ENCODE peak calls at places on chromosomes 6 and 20, in seven cellular contexts. One of them, this sample, is unnamed.

GRCh38 chr20:50271674-50272412 is 81.2 kb downstream of the CEBPB start:
- DNase-seq in cerebellum: no peak
- DNase-seq in prostate gland: no peak
- DNase-seq in foreskin melanocyte: no peak
- DNase-seq in NCI-H1105 treated with DMSO at 0.1 percent for 48 hours: no peak
- DNase-seq in heart left ventricle: peak; percentile 60
- DNase-seq in activated T-helper 1 cell treated with anti-CD3 and anti-CD28 coated beads, Interleukin-2, amount 50 U/mL, for 16 hours: no peak
- DNase-seq in this sample: peak; percentile 78

GRCh38 chr6:41306187-41306854 is 19.8 kb upstream of the TREM1 start:
- DNase-seq in cerebellum: peak; percentile 41
- DNase-seq in prostate gland: peak; percentile 61
- DNase-seq in foreskin melanocyte: no peak
- DNase-seq in NCI-H1105 treated with DMSO at 0.1 percent for 48 hours: peak; percentile 60
- DNase-seq in heart left ventricle: no peak
- DNase-seq in activated T-helper 1 cell treated with anti-CD3 and anti-CD28 coated beads, Interleukin-2, amount 50 U/mL, for 16 hours: no peak
- DNase-seq in this sample: peak; percentile 3

GRCh38 chr6:156889469-156889868 is 112.3 kb downstream of the ARID1B start:
- DNase-seq in cerebellum: no peak
- DNase-seq in prostate gland: no peak
- DNase-seq in foreskin melanocyte: no peak
- DNase-seq in NCI-H1105 treated with DMSO at 0.1 percent for 48 hours: peak; percentile 84
- DNase-seq in heart left ventricle: no peak
- DNase-seq in activated T-helper 1 cell treated with anti-CD3 and anti-CD28 coated beads, Interleukin-2, amount 50 U/mL, for 16 hours: no peak
- DNase-seq in this sample: no peak

GRCh38 chr20:45138451-45139300 is 14.4 kb upstream of the WFDC12 start:
- DNase-seq in cerebellum: no peak
- DNase-seq in prostate gland: no peak
- DNase-seq in foreskin melanocyte: peak; percentile 14
- DNase-seq in NCI-H1105 treated with DMSO at 0.1 percent for 48 hours: peak; percentile 25
- DNase-seq in heart left ventricle: peak; percentile 33
- DNase-seq in activated T-helper 1 cell treated with anti-CD3 and anti-CD28 coated beads, Interleukin-2, amount 50 U/mL, for 16 hours: no peak
- DNase-seq in this sample: peak; percentile 69

GRCh38 chr6:125836466-125836865 is 45.7 kb downstream of the NCOA7 start:
- DNase-seq in cerebellum: no peak
- DNase-seq in prostate gland: no peak
- DNase-seq in foreskin melanocyte: no peak
- DNase-seq in NCI-H1105 treated with DMSO at 0.1 percent for 48 hours: no peak
- DNase-seq in heart left ventricle: no peak
- DNase-seq in activated T-helper 1 cell treated with anti-CD3 and anti-CD28 coated beads, Interleukin-2, amount 50 U/mL, for 16 hours: no peak
- DNase-seq in this sample: no peak

GRCh38 chr6:44668391-44668930 is 281.0 kb downstream of the CDC5L start:
- DNase-seq in cerebellum: no peak
- DNase-seq in prostate gland: no peak
- DNase-seq in foreskin melanocyte: no peak
- DNase-seq in NCI-H1105 treated with DMSO at 0.1 percent for 48 hours: no peak
- DNase-seq in heart left ventricle: no peak
- DNase-seq in activated T-helper 1 cell treated with anti-CD3 and anti-CD28 coated beads, Interleukin-2, amount 50 U/mL, for 16 hours: no peak
- DNase-seq in this sample: no peak

GRCh38 chr6:79824231-79824630 is 123.1 kb downstream of the ELOVL4 start:
- DNase-seq in cerebellum: no peak
- DNase-seq in prostate gland: no peak
- DNase-seq in foreskin melanocyte: no peak
- DNase-seq in NCI-H1105 treated with DMSO at 0.1 percent for 48 hours: no peak
- DNase-seq in heart left ventricle: no peak
- DNase-seq in activated T-helper 1 cell treated with anti-CD3 and anti-CD28 coated beads, Interleukin-2, amount 50 U/mL, for 16 hours: no peak
- DNase-seq in this sample: no peak

GRCh38 chr6:167005350-167006159 is 6.4 kb downstream of the CEP43 start:
- DNase-seq in cerebellum: peak; percentile 36
- DNase-seq in prostate gland: no peak
- DNase-seq in foreskin melanocyte: no peak
- DNase-seq in NCI-H1105 treated with DMSO at 0.1 percent for 48 hours: peak; percentile 18
- DNase-seq in heart left ventricle: peak; percentile 58
- DNase-seq in activated T-helper 1 cell treated with anti-CD3 and anti-CD28 coated beads, Interleukin-2, amount 50 U/mL, for 16 hours: no peak
- DNase-seq in this sample: no peak

GRCh38 chr6:145673504-145673903 is 61.8 kb downstream of the EPM2A start:
- DNase-seq in cerebellum: no peak
- DNase-seq in prostate gland: no peak
- DNase-seq in foreskin melanocyte: no peak
- DNase-seq in NCI-H1105 treated with DMSO at 0.1 percent for 48 hours: no peak
- DNase-seq in heart left ventricle: no peak
- DNase-seq in activated T-helper 1 cell treated with anti-CD3 and anti-CD28 coated beads, Interleukin-2, amount 50 U/mL, for 16 hours: no peak
- DNase-seq in this sample: no peak

GRCh38 chr6:85482206-85483040 is 32.5 kb downstream of the NT5E start:
- DNase-seq in cerebellum: no peak
- DNase-seq in prostate gland: no peak
- DNase-seq in foreskin melanocyte: no peak
- DNase-seq in NCI-H1105 treated with DMSO at 0.1 percent for 48 hours: no peak
- DNase-seq in heart left ventricle: no peak
- DNase-seq in activated T-helper 1 cell treated with anti-CD3 and anti-CD28 coated beads, Interleukin-2, amount 50 U/mL, for 16 hours: no peak
- DNase-seq in this sample: no peak

GRCh38 chr20:59825563-59825920 is 107.9 kb downstream of the SYCP2 start:
- DNase-seq in cerebellum: no peak
- DNase-seq in prostate gland: no peak
- DNase-seq in foreskin melanocyte: no peak
- DNase-seq in NCI-H1105 treated with DMSO at 0.1 percent for 48 hours: no peak
- DNase-seq in heart left ventricle: no peak
- DNase-seq in activated T-helper 1 cell treated with anti-CD3 and anti-CD28 coated beads, Interleukin-2, amount 50 U/mL, for 16 hours: no peak
- DNase-seq in this sample: no peak

GRCh38 chr20:19944772-19945459 is 72.2 kb upstream of the NAA20 start:
- DNase-seq in cerebellum: no peak
- DNase-seq in prostate gland: no peak
- DNase-seq in foreskin melanocyte: no peak
- DNase-seq in NCI-H1105 treated with DMSO at 0.1 percent for 48 hours: no peak
- DNase-seq in heart left ventricle: no peak
- DNase-seq in activated T-helper 1 cell treated with anti-CD3 and anti-CD28 coated beads, Interleukin-2, amount 50 U/mL, for 16 hours: no peak
- DNase-seq in this sample: no peak

GRCh38 chr6:72363844-72364740 is 257.8 kb upstream of the KCNQ5 start:
- DNase-seq in cerebellum: peak; percentile 55
- DNase-seq in prostate gland: peak; percentile 4
- DNase-seq in foreskin melanocyte: no peak
- DNase-seq in NCI-H1105 treated with DMSO at 0.1 percent for 48 hours: no peak
- DNase-seq in heart left ventricle: no peak
- DNase-seq in activated T-helper 1 cell treated with anti-CD3 and anti-CD28 coated beads, Interleukin-2, amount 50 U/mL, for 16 hours: no peak
- DNase-seq in this sample: no peak

GRCh38 chr6:28082939-28083338 is 2.6 kb downstream of the ZNF165 start:
- DNase-seq in cerebellum: no peak
- DNase-seq in prostate gland: no peak
- DNase-seq in foreskin melanocyte: no peak
- DNase-seq in NCI-H1105 treated with DMSO at 0.1 percent for 48 hours: no peak
- DNase-seq in heart left ventricle: no peak
- DNase-seq in activated T-helper 1 cell treated with anti-CD3 and anti-CD28 coated beads, Interleukin-2, amount 50 U/mL, for 16 hours: no peak
- DNase-seq in this sample: peak; percentile 57

GRCh38 chr20:4445780-4446179 is 275.9 kb upstream of the PRND start:
- DNase-seq in cerebellum: no peak
- DNase-seq in prostate gland: no peak
- DNase-seq in foreskin melanocyte: no peak
- DNase-seq in NCI-H1105 treated with DMSO at 0.1 percent for 48 hours: no peak
- DNase-seq in heart left ventricle: no peak
- DNase-seq in activated T-helper 1 cell treated with anti-CD3 and anti-CD28 coated beads, Interleukin-2, amount 50 U/mL, for 16 hours: no peak
- DNase-seq in this sample: no peak

GRCh38 chr6:35327349-35328027 is 14.9 kb upstream of the PPARD start:
- DNase-seq in cerebellum: no peak
- DNase-seq in prostate gland: peak; percentile 39
- DNase-seq in foreskin melanocyte: no peak
- DNase-seq in NCI-H1105 treated with DMSO at 0.1 percent for 48 hours: peak; percentile 24
- DNase-seq in heart left ventricle: peak; percentile 62
- DNase-seq in activated T-helper 1 cell treated with anti-CD3 and anti-CD28 coated beads, Interleukin-2, amount 50 U/mL, for 16 hours: peak; percentile 54
- DNase-seq in this sample: peak; percentile 61

GRCh38 chr6:168157272-168158007 is 78.4 kb upstream of the FRMD1 start:
- DNase-seq in cerebellum: no peak
- DNase-seq in prostate gland: peak; percentile 56
- DNase-seq in foreskin melanocyte: no peak
- DNase-seq in NCI-H1105 treated with DMSO at 0.1 percent for 48 hours: no peak
- DNase-seq in heart left ventricle: peak; percentile 12
- DNase-seq in activated T-helper 1 cell treated with anti-CD3 and anti-CD28 coated beads, Interleukin-2, amount 50 U/mL, for 16 hours: no peak
- DNase-seq in this sample: no peak

GRCh38 chr6:160733045-160733646 is 31.1 kb downstream of the PLG start:
- DNase-seq in cerebellum: peak; percentile 16
- DNase-seq in prostate gland: peak; percentile 28
- DNase-seq in foreskin melanocyte: peak; percentile 17
- DNase-seq in NCI-H1105 treated with DMSO at 0.1 percent for 48 hours: peak; percentile 69
- DNase-seq in heart left ventricle: peak; percentile 32
- DNase-seq in activated T-helper 1 cell treated with anti-CD3 and anti-CD28 coated beads, Interleukin-2, amount 50 U/mL, for 16 hours: no peak
- DNase-seq in this sample: peak; percentile 44

GRCh38 chr6:91534614-91535013 is 947.7 kb upstream of the MAP3K7 start:
- DNase-seq in cerebellum: no peak
- DNase-seq in prostate gland: no peak
- DNase-seq in foreskin melanocyte: no peak
- DNase-seq in NCI-H1105 treated with DMSO at 0.1 percent for 48 hours: no peak
- DNase-seq in heart left ventricle: no peak
- DNase-seq in activated T-helper 1 cell treated with anti-CD3 and anti-CD28 coated beads, Interleukin-2, amount 50 U/mL, for 16 hours: no peak
- DNase-seq in this sample: no peak

GRCh38 chr6:4114123-4114522 is 21.3 kb downstream of the ECI2 start:
- DNase-seq in cerebellum: no peak
- DNase-seq in prostate gland: no peak
- DNase-seq in foreskin melanocyte: no peak
- DNase-seq in NCI-H1105 treated with DMSO at 0.1 percent for 48 hours: no peak
- DNase-seq in heart left ventricle: no peak
- DNase-seq in activated T-helper 1 cell treated with anti-CD3 and anti-CD28 coated beads, Interleukin-2, amount 50 U/mL, for 16 hours: no peak
- DNase-seq in this sample: no peak

GRCh38 chr6:83592770-83593394 is 80.5 kb downstream of the PRSS35 start:
- DNase-seq in cerebellum: no peak
- DNase-seq in prostate gland: no peak
- DNase-seq in foreskin melanocyte: peak; percentile 3
- DNase-seq in NCI-H1105 treated with DMSO at 0.1 percent for 48 hours: no peak
- DNase-seq in heart left ventricle: no peak
- DNase-seq in activated T-helper 1 cell treated with anti-CD3 and anti-CD28 coated beads, Interleukin-2, amount 50 U/mL, for 16 hours: no peak
- DNase-seq in this sample: peak; percentile 67

This sample was measured in MV-4-11.